ENCODE peak calls at places on chromosome 2, in seven cellular contexts. One of them, this sample, is unnamed.
A peak's percentile ranks its signal among the peaks of the same experiment; 100 is the strongest.

GRCh38 chr2:37230581-37230980 is 815 bp downstream of the CEBPZ start:
- DNase-seq in A549: peak; percentile 15
- DNase-seq in tibial nerve: no peak
- DNase-seq in sigmoid colon: no peak
- DNase-seq in H1: no peak
- DNase-seq in ovary: no peak
- DNase-seq in transverse colon: peak; percentile 12
- DNase-seq in this sample: no peak

GRCh38 chr2:190407246-190407661 is 901 bp upstream of the MFSD6 start:
- DNase-seq in A549: no peak
- DNase-seq in H1: no peak
- DNase-seq in transverse colon: no peak
- DNase-seq in ovary: no peak
- DNase-seq in sigmoid colon: no peak
- DNase-seq in tibial nerve: no peak
- DNase-seq in this sample: no peak

GRCh38 chr2:110854355-110855081 is 122.1 kb downstream of the ACOXL start:
- DNase-seq in H1: peak; percentile 60
- DNase-seq in transverse colon: no peak
- DNase-seq in ovary: no peak
- DNase-seq in tibial nerve: no peak
- DNase-seq in sigmoid colon: no peak
- DNase-seq in A549: peak; percentile 16
- DNase-seq in this sample: no peak

GRCh38 chr2:219687266-219687665 is 59.8 kb downstream of the SLC4A3 start:
- DNase-seq in transverse colon: no peak
- DNase-seq in sigmoid colon: no peak
- DNase-seq in ovary: no peak
- DNase-seq in tibial nerve: no peak
- DNase-seq in H1: no peak
- DNase-seq in A549: no peak
- DNase-seq in this sample: no peak

GRCh38 chr2:20672191-20672951 is 5.4 kb downstream of the GDF7 start:
- DNase-seq in sigmoid colon: no peak
- DNase-seq in H1: peak; percentile 70
- DNase-seq in A549: no peak
- DNase-seq in tibial nerve: no peak
- DNase-seq in ovary: no peak
- DNase-seq in transverse colon: no peak
- DNase-seq in this sample: no peak

GRCh38 chr2:38613126-38613848 is 10.6 kb upstream of the HNRNPLL start:
- DNase-seq in sigmoid colon: no peak
- DNase-seq in H1: no peak
- DNase-seq in ovary: no peak
- DNase-seq in tibial nerve: no peak
- DNase-seq in transverse colon: no peak
- DNase-seq in A549: no peak
- DNase-seq in this sample: no peak

GRCh38 chr2:203660465-203660864 is 46.0 kb upstream of the CD28 start:
- DNase-seq in H1: no peak
- DNase-seq in tibial nerve: no peak
- DNase-seq in ovary: no peak
- DNase-seq in transverse colon: no peak
- DNase-seq in sigmoid colon: no peak
- DNase-seq in A549: no peak
- DNase-seq in this sample: no peak

GRCh38 chr2:69565431-69565839 is 78.1 kb downstream of the AAK1 start:
- DNase-seq in ovary: peak; percentile 53
- DNase-seq in A549: peak; percentile 50
- DNase-seq in H1: peak; percentile 94
- DNase-seq in tibial nerve: no peak
- DNase-seq in sigmoid colon: peak; percentile 64
- DNase-seq in transverse colon: peak; percentile 64
- DNase-seq in this sample: no peak

GRCh38 chr2:230990131-230990898 is 5.6 kb upstream of the SPATA3 start:
- DNase-seq in sigmoid colon: no peak
- DNase-seq in H1: no peak
- DNase-seq in tibial nerve: no peak
- DNase-seq in ovary: no peak
- DNase-seq in transverse colon: no peak
- DNase-seq in A549: no peak
- DNase-seq in this sample: no peak

GRCh38 chr2:232478571-232479340 is 8.9 kb downstream of the ECEL1 start:
- DNase-seq in tibial nerve: no peak
- DNase-seq in sigmoid colon: peak; percentile 53
- DNase-seq in ovary: peak; percentile 18
- DNase-seq in H1: no peak
- DNase-seq in A549: no peak
- DNase-seq in transverse colon: no peak
- DNase-seq in this sample: no peak

GRCh38 chr2:84849271-84849952 is 31.5 kb downstream of the TRABD2A start:
- DNase-seq in ovary: no peak
- DNase-seq in transverse colon: no peak
- DNase-seq in sigmoid colon: no peak
- DNase-seq in H1: no peak
- DNase-seq in tibial nerve: no peak
- DNase-seq in A549: no peak
- DNase-seq in this sample: no peak

GRCh38 chr2:30147196-30147714 is 448 bp downstream of the YPEL5 start:
- DNase-seq in sigmoid colon: no peak
- DNase-seq in ovary: no peak
- DNase-seq in A549: no peak
- DNase-seq in transverse colon: no peak
- DNase-seq in H1: no peak
- DNase-seq in tibial nerve: no peak
- DNase-seq in this sample: no peak

GRCh38 chr2:196077821-196078220 is 9.2 kb upstream of the DNAH7 start:
- DNase-seq in transverse colon: peak; percentile 23
- DNase-seq in H1: no peak
- DNase-seq in ovary: no peak
- DNase-seq in A549: no peak
- DNase-seq in sigmoid colon: no peak
- DNase-seq in tibial nerve: no peak
- DNase-seq in this sample: no peak

GRCh38 chr2:204321027-204321800 is 224.1 kb upstream of the PARD3B start:
- DNase-seq in ovary: no peak
- DNase-seq in H1: no peak
- DNase-seq in sigmoid colon: no peak
- DNase-seq in tibial nerve: no peak
- DNase-seq in A549: no peak
- DNase-seq in transverse colon: no peak
- DNase-seq in this sample: no peak

GRCh38 chr2:195658541-195658890 is 1.5 kb downstream of the SLC39A10 start:
- DNase-seq in transverse colon: no peak
- DNase-seq in H1: no peak
- DNase-seq in sigmoid colon: no peak
- DNase-seq in tibial nerve: no peak
- DNase-seq in ovary: no peak
- DNase-seq in A549: peak; percentile 51
- DNase-seq in this sample: no peak

GRCh38 chr2:26299488-26300092 is 46.4 kb upstream of the SELENOI start:
- DNase-seq in transverse colon: peak; percentile 30
- DNase-seq in ovary: peak; percentile 46
- DNase-seq in tibial nerve: peak; percentile 20
- DNase-seq in H1: peak; percentile 58
- DNase-seq in sigmoid colon: no peak
- DNase-seq in A549: no peak
- DNase-seq in this sample: no peak

GRCh38 chr2:40367032-40367431 is 84.9 kb downstream of the SLC8A1 start:
- DNase-seq in A549: no peak
- DNase-seq in H1: no peak
- DNase-seq in tibial nerve: no peak
- DNase-seq in ovary: no peak
- DNase-seq in sigmoid colon: no peak
- DNase-seq in transverse colon: no peak
- DNase-seq in this sample: no peak
- TF ChIP-seq EP300 in A549: no peak
- TF ChIP-seq EP300 in H1: no peak
- TF ChIP-seq EP300 in tibial nerve: no peak
- TF ChIP-seq EP300 in ovary: no peak
- TF ChIP-seq EP300 in sigmoid colon: no peak
- TF ChIP-seq EP300 in transverse colon: no peak
- TF ChIP-seq EP300 in this sample: no peak

GRCh38 chr2:240448387-240449274 is 13.2 kb downstream of the GPC1 start:
- DNase-seq in sigmoid colon: no peak
- DNase-seq in H1: no peak
- DNase-seq in A549: no peak
- DNase-seq in ovary: no peak
- DNase-seq in tibial nerve: no peak
- DNase-seq in transverse colon: no peak
- DNase-seq in this sample: no peak

GRCh38 chr2:240445961-240446538 is 10.6 kb downstream of the GPC1 start:
- DNase-seq in ovary: no peak
- DNase-seq in sigmoid colon: no peak
- DNase-seq in H1: no peak
- DNase-seq in transverse colon: no peak
- DNase-seq in A549: no peak
- DNase-seq in tibial nerve: no peak
- DNase-seq in this sample: no peak

GRCh38 chr2:240446618-240447175 is 11.2 kb downstream of the GPC1 start:
- DNase-seq in sigmoid colon: no peak
- DNase-seq in H1: no peak
- DNase-seq in tibial nerve: no peak
- DNase-seq in ovary: no peak
- DNase-seq in A549: no peak
- DNase-seq in transverse colon: no peak
- DNase-seq in this sample: no peak

GRCh38 chr2:240447331-240447730 is 11.9 kb downstream of the GPC1 start:
- DNase-seq in tibial nerve: no peak
- DNase-seq in H1: no peak
- DNase-seq in transverse colon: no peak
- DNase-seq in ovary: no peak
- DNase-seq in sigmoid colon: no peak
- DNase-seq in A549: no peak
- DNase-seq in this sample: no peak

GRCh38 chr2:240447934-240448333 is 12.5 kb downstream of the GPC1 start:
- DNase-seq in sigmoid colon: no peak
- DNase-seq in transverse colon: no peak
- DNase-seq in tibial nerve: no peak
- DNase-seq in ovary: no peak
- DNase-seq in H1: no peak
- DNase-seq in A549: no peak
- DNase-seq in this sample: no peak
- H3K4me1 ChIP-seq in sigmoid colon: peaks cover 36% of the 10 kb centered on the region
- H3K4me1 ChIP-seq in transverse colon: peaks cover 10% of the 10 kb centered on the region
- H3K4me1 ChIP-seq in tibial nerve: peaks cover 63% of the 10 kb centered on the region
- H3K4me1 ChIP-seq in ovary: peaks cover 4% of the 10 kb centered on the region
- H3K4me1 ChIP-seq in H1: peaks cover 20% of the 10 kb centered on the region
- H3K4me1 ChIP-seq in A549: peaks cover 51% of the 10 kb centered on the region
- H3K4me1 ChIP-seq in this sample: peaks cover 37% of the 10 kb centered on the region

DNA sequence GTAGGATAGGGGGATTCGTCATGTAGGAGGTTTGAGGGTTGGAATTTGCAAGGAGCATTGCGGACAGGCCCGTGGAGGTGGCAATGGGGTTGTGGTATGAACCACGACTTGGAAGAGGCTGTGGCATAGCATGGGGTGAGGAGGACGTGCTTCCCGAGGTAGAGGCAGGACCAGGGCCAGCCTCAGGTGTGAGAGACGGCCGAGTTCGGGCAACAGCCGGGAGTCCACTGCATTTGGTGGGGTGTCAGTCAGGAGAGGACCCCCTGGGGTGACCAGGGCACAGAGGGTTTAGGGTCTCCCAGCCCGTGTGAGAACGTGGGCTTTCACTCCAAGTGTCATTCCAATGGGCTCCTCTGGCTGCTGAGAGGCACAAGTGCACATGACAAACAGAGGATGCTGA is 339.0 kb downstream of the EIPR1 start:
- DNase-seq in H1: no peak
- DNase-seq in transverse colon: no peak
- DNase-seq in A549: no peak
- DNase-seq in ovary: no peak
- DNase-seq in sigmoid colon: no peak
- DNase-seq in tibial nerve: no peak
- DNase-seq in this sample: peak; percentile 83
- TF ChIP-seq EP300 in H1: no peak
- TF ChIP-seq EP300 in transverse colon: no peak
- TF ChIP-seq EP300 in A549: no peak
- TF ChIP-seq EP300 in ovary: no peak
- TF ChIP-seq EP300 in sigmoid colon: no peak
- TF ChIP-seq EP300 in tibial nerve: no peak
- TF ChIP-seq EP300 in this sample: no peak

GRCh38 chr2:236171213-236172201 is 3.3 kb upstream of the GBX2 start:
- DNase-seq in transverse colon: no peak
- DNase-seq in tibial nerve: no peak
- DNase-seq in A549: no peak
- DNase-seq in H1: peak; percentile 61
- DNase-seq in ovary: no peak
- DNase-seq in sigmoid colon: no peak
- DNase-seq in this sample: no peak
- H3K4me1 ChIP-seq in transverse colon: peaks cover 45% of the 10 kb centered on the region
- H3K4me1 ChIP-seq in tibial nerve: peaks cover 67% of the 10 kb centered on the region
- H3K4me1 ChIP-seq in A549: peaks cover 11% of the 10 kb centered on the region
- H3K4me1 ChIP-seq in H1: peaks cover 68% of the 10 kb centered on the region
- H3K4me1 ChIP-seq in ovary: peaks cover 8% of the 10 kb centered on the region
- H3K4me1 ChIP-seq in sigmoid colon: peaks cover 50% of the 10 kb centered on the region
- H3K4me1 ChIP-seq in this sample: peaks cover 52% of the 10 kb centered on the region

DNA sequence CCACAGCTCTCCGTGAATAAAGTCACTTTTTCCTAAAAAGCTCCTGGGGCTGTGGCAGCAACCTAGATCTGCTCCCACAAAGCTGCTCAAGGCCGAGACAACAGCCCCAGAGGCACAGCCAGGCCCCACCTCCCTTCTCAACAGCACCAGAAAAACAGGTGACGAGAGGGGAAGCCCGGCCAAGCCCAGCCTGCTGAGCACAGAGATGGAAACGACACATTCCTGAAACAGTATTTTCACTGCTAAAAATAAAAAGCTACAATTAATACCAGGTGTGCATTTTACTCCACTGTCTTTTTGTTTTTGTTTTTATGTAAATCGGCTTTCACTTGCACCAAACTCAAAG is 199.3 kb downstream of the HDAC4 start:
- DNase-seq in sigmoid colon: peak; percentile 89
- DNase-seq in ovary: peak; percentile 72
- DNase-seq in tibial nerve: peak; percentile 57
- DNase-seq in transverse colon: no peak
- DNase-seq in H1: no peak
- DNase-seq in A549: no peak
- DNase-seq in this sample: no peak
- TF ChIP-seq EP300 in sigmoid colon: peak; percentile 7
- TF ChIP-seq EP300 in ovary: no peak
- TF ChIP-seq EP300 in tibial nerve: no peak
- TF ChIP-seq EP300 in transverse colon: no peak
- TF ChIP-seq EP300 in H1: no peak
- TF ChIP-seq EP300 in A549: no peak
- TF ChIP-seq EP300 in this sample: no peak

GRCh38 chr2:10311736-10312135 is 9.0 kb downstream of the HPCAL1 start:
- DNase-seq in tibial nerve: no peak
- DNase-seq in transverse colon: no peak
- DNase-seq in ovary: no peak
- DNase-seq in sigmoid colon: no peak
- DNase-seq in A549: no peak
- DNase-seq in H1: no peak
- DNase-seq in this sample: no peak
- H3K4me1 ChIP-seq in tibial nerve: peaks cover 7% of the 10 kb centered on the region
- H3K4me1 ChIP-seq in transverse colon: peaks cover 9% of the 10 kb centered on the region
- H3K4me1 ChIP-seq in ovary: peaks cover 7% of the 10 kb centered on the region
- H3K4me1 ChIP-seq in sigmoid colon: peaks cover 7% of the 10 kb centered on the region
- H3K4me1 ChIP-seq in A549: peaks cover 12% of the 10 kb centered on the region
- H3K4me1 ChIP-seq in H1: no peaks in the 10 kb centered on the region
- H3K4me1 ChIP-seq in this sample: peaks cover 11% of the 10 kb centered on the region